ENCODE peak calls at places on chromosome 16, in nine cellular contexts. One of them, this sample, is unnamed.

GRCh38 chr16:30032083-30032819 is 1.2 kb upstream of the TLCD3B start:
- DNase-seq in mammary epithelial cell: peak; percentile 44
- DNase-seq in dermis microvascular lymphatic vessel endothelial cell: peak; percentile 45
- DNase-seq in KG1: peak; percentile 40
- DNase-seq in T1000: peak; percentile 46
- DNase-seq in fibroblast of villous mesenchyme: peak; percentile 67
- DNase-seq in activated gamma-delta T cell: no peak
- DNase-seq in fibroblast of the aortic adventitia: peak; percentile 80
- DNase-seq in sciatic nerve: no peak
- DNase-seq in this sample: peak; percentile 64

GRCh38 chr16:86517652-86518258 is 7.4 kb downstream of the FOXF1 start:
- DNase-seq in mammary epithelial cell: peak; percentile 27
- DNase-seq in dermis microvascular lymphatic vessel endothelial cell: peak; percentile 30
- DNase-seq in KG1: no peak
- DNase-seq in T1000: peak; percentile 21
- DNase-seq in fibroblast of villous mesenchyme: peak; percentile 87
- DNase-seq in activated gamma-delta T cell: no peak
- DNase-seq in fibroblast of the aortic adventitia: peak; percentile 68
- DNase-seq in sciatic nerve: peak; percentile 73
- DNase-seq in this sample: peak; percentile 91

GRCh38 chr16:3715430-3715829 is 1.9 kb downstream of the TRAP1 start:
- DNase-seq in mammary epithelial cell: no peak
- DNase-seq in dermis microvascular lymphatic vessel endothelial cell: no peak
- DNase-seq in KG1: no peak
- DNase-seq in T1000: no peak
- DNase-seq in fibroblast of villous mesenchyme: no peak
- DNase-seq in activated gamma-delta T cell: no peak
- DNase-seq in fibroblast of the aortic adventitia: no peak
- DNase-seq in sciatic nerve: no peak
- DNase-seq in this sample: no peak

GRCh38 chr16:19972111-19972510 is 87.5 kb upstream of the GPRC5B start:
- DNase-seq in mammary epithelial cell: peak; percentile 0
- DNase-seq in dermis microvascular lymphatic vessel endothelial cell: no peak
- DNase-seq in KG1: no peak
- DNase-seq in T1000: no peak
- DNase-seq in fibroblast of villous mesenchyme: no peak
- DNase-seq in activated gamma-delta T cell: no peak
- DNase-seq in fibroblast of the aortic adventitia: no peak
- DNase-seq in sciatic nerve: no peak
- DNase-seq in this sample: no peak

GRCh38 chr16:9495824-9496223 is 404.4 kb downstream of the HAPSTR1 start:
- DNase-seq in mammary epithelial cell: no peak
- DNase-seq in dermis microvascular lymphatic vessel endothelial cell: no peak
- DNase-seq in KG1: no peak
- DNase-seq in T1000: no peak
- DNase-seq in fibroblast of villous mesenchyme: no peak
- DNase-seq in activated gamma-delta T cell: no peak
- DNase-seq in fibroblast of the aortic adventitia: no peak
- DNase-seq in sciatic nerve: no peak
- DNase-seq in this sample: no peak

GRCh38 chr16:56329887-56330286 is 95.5 kb downstream of the AMFR start:
- DNase-seq in mammary epithelial cell: no peak
- DNase-seq in dermis microvascular lymphatic vessel endothelial cell: no peak
- DNase-seq in KG1: no peak
- DNase-seq in T1000: no peak
- DNase-seq in fibroblast of villous mesenchyme: no peak
- DNase-seq in activated gamma-delta T cell: no peak
- DNase-seq in fibroblast of the aortic adventitia: no peak
- DNase-seq in sciatic nerve: no peak
- DNase-seq in this sample: no peak

GRCh38 chr16:57128787-57129389 is 36.5 kb downstream of the CPNE2 start:
- DNase-seq in mammary epithelial cell: no peak
- DNase-seq in dermis microvascular lymphatic vessel endothelial cell: no peak
- DNase-seq in KG1: peak; percentile 44
- DNase-seq in T1000: no peak
- DNase-seq in fibroblast of villous mesenchyme: no peak
- DNase-seq in activated gamma-delta T cell: peak; percentile 21
- DNase-seq in fibroblast of the aortic adventitia: no peak
- DNase-seq in sciatic nerve: no peak
- DNase-seq in this sample: no peak

GRCh38 chr16:59013930-59014329 is 279.8 kb upstream of the GOT2 start:
- DNase-seq in mammary epithelial cell: no peak
- DNase-seq in dermis microvascular lymphatic vessel endothelial cell: no peak
- DNase-seq in KG1: no peak
- DNase-seq in T1000: no peak
- DNase-seq in fibroblast of villous mesenchyme: no peak
- DNase-seq in activated gamma-delta T cell: no peak
- DNase-seq in fibroblast of the aortic adventitia: no peak
- DNase-seq in sciatic nerve: no peak
- DNase-seq in this sample: no peak

GRCh38 chr16:50526796-50527195 is 21.4 kb upstream of the NKD1 start:
- DNase-seq in mammary epithelial cell: no peak
- DNase-seq in dermis microvascular lymphatic vessel endothelial cell: no peak
- DNase-seq in KG1: no peak
- DNase-seq in T1000: no peak
- DNase-seq in fibroblast of villous mesenchyme: no peak
- DNase-seq in activated gamma-delta T cell: no peak
- DNase-seq in fibroblast of the aortic adventitia: no peak
- DNase-seq in sciatic nerve: peak; percentile 10
- DNase-seq in this sample: no peak

GRCh38 chr16:10521681-10522274 is 58.6 kb downstream of the EMP2 start:
- DNase-seq in mammary epithelial cell: peak; percentile 45
- DNase-seq in dermis microvascular lymphatic vessel endothelial cell: peak; percentile 58
- DNase-seq in KG1: peak; percentile 26
- DNase-seq in T1000: no peak
- DNase-seq in fibroblast of villous mesenchyme: peak; percentile 75
- DNase-seq in activated gamma-delta T cell: no peak
- DNase-seq in fibroblast of the aortic adventitia: peak; percentile 81
- DNase-seq in sciatic nerve: peak; percentile 81
- DNase-seq in this sample: peak; percentile 60

GRCh38 chr16:81149614-81150013 is 53.4 kb upstream of the GCSH start:
- DNase-seq in mammary epithelial cell: no peak
- DNase-seq in dermis microvascular lymphatic vessel endothelial cell: no peak
- DNase-seq in KG1: no peak
- DNase-seq in T1000: no peak
- DNase-seq in fibroblast of villous mesenchyme: no peak
- DNase-seq in activated gamma-delta T cell: no peak
- DNase-seq in fibroblast of the aortic adventitia: no peak
- DNase-seq in sciatic nerve: no peak
- DNase-seq in this sample: no peak

GRCh38 chr16:27498916-27499658 is 50.6 kb downstream of the GTF3C1 start:
- DNase-seq in mammary epithelial cell: no peak
- DNase-seq in dermis microvascular lymphatic vessel endothelial cell: no peak
- DNase-seq in KG1: no peak
- DNase-seq in T1000: no peak
- DNase-seq in fibroblast of villous mesenchyme: no peak
- DNase-seq in activated gamma-delta T cell: no peak
- DNase-seq in fibroblast of the aortic adventitia: no peak
- DNase-seq in sciatic nerve: no peak
- DNase-seq in this sample: no peak

GRCh38 chr16:30185683-30186421 is 2.5 kb downstream of the CORO1A start:
- DNase-seq in mammary epithelial cell: no peak
- DNase-seq in dermis microvascular lymphatic vessel endothelial cell: no peak
- DNase-seq in KG1: peak; percentile 97
- DNase-seq in T1000: no peak
- DNase-seq in fibroblast of villous mesenchyme: no peak
- DNase-seq in activated gamma-delta T cell: peak; percentile 76
- DNase-seq in fibroblast of the aortic adventitia: no peak
- DNase-seq in sciatic nerve: no peak
- DNase-seq in this sample: no peak

GRCh38 chr16:72425571-72426341 is 253.8 kb upstream of the PMFBP1 start:
- DNase-seq in mammary epithelial cell: no peak
- DNase-seq in dermis microvascular lymphatic vessel endothelial cell: no peak
- DNase-seq in KG1: no peak
- DNase-seq in T1000: no peak
- DNase-seq in fibroblast of villous mesenchyme: no peak
- DNase-seq in activated gamma-delta T cell: no peak
- DNase-seq in fibroblast of the aortic adventitia: no peak
- DNase-seq in sciatic nerve: no peak
- DNase-seq in this sample: no peak

GRCh38 chr16:54931757-54932660 is 1.3 kb downstream of the IRX5 start:
- DNase-seq in mammary epithelial cell: peak; percentile 49
- DNase-seq in dermis microvascular lymphatic vessel endothelial cell: no peak
- DNase-seq in KG1: no peak
- DNase-seq in T1000: no peak
- DNase-seq in fibroblast of villous mesenchyme: no peak
- DNase-seq in activated gamma-delta T cell: no peak
- DNase-seq in fibroblast of the aortic adventitia: peak; percentile 43
- DNase-seq in sciatic nerve: no peak
- DNase-seq in this sample: peak; percentile 7

GRCh38 chr16:54985668-54986067 is 55.0 kb downstream of the IRX5 start:
- DNase-seq in mammary epithelial cell: no peak
- DNase-seq in dermis microvascular lymphatic vessel endothelial cell: no peak
- DNase-seq in KG1: no peak
- DNase-seq in T1000: no peak
- DNase-seq in fibroblast of villous mesenchyme: no peak
- DNase-seq in activated gamma-delta T cell: no peak
- DNase-seq in fibroblast of the aortic adventitia: no peak
- DNase-seq in sciatic nerve: no peak
- DNase-seq in this sample: no peak

GRCh38 chr16:49856741-49857330 is 924 bp upstream of the ZNF423 start:
- DNase-seq in mammary epithelial cell: peak; percentile 73
- DNase-seq in dermis microvascular lymphatic vessel endothelial cell: peak; percentile 71
- DNase-seq in KG1: no peak
- DNase-seq in T1000: peak; percentile 47
- DNase-seq in fibroblast of villous mesenchyme: peak; percentile 65
- DNase-seq in activated gamma-delta T cell: no peak
- DNase-seq in fibroblast of the aortic adventitia: peak; percentile 75
- DNase-seq in sciatic nerve: peak; percentile 85
- DNase-seq in this sample: peak; percentile 83

GRCh38 chr16:87465306-87465705 is 27.5 kb downstream of the ZCCHC14 start:
- DNase-seq in mammary epithelial cell: peak; percentile 84
- DNase-seq in dermis microvascular lymphatic vessel endothelial cell: peak; percentile 27
- DNase-seq in KG1: no peak
- DNase-seq in T1000: peak; percentile 32
- DNase-seq in fibroblast of villous mesenchyme: peak; percentile 97
- DNase-seq in activated gamma-delta T cell: no peak
- DNase-seq in fibroblast of the aortic adventitia: peak; percentile 93
- DNase-seq in sciatic nerve: peak; percentile 84
- DNase-seq in this sample: no peak

GRCh38 chr16:23535901-23536300 is 21.2 kb downstream of the EARS2 start:
- DNase-seq in mammary epithelial cell: peak; percentile 16
- DNase-seq in dermis microvascular lymphatic vessel endothelial cell: no peak
- DNase-seq in KG1: no peak
- DNase-seq in T1000: no peak
- DNase-seq in fibroblast of villous mesenchyme: no peak
- DNase-seq in activated gamma-delta T cell: no peak
- DNase-seq in fibroblast of the aortic adventitia: no peak
- DNase-seq in sciatic nerve: no peak
- DNase-seq in this sample: no peak

GRCh38 chr16:65068151-65068740 is 53.6 kb downstream of the CDH11 start:
- DNase-seq in mammary epithelial cell: no peak
- DNase-seq in dermis microvascular lymphatic vessel endothelial cell: no peak
- DNase-seq in KG1: no peak
- DNase-seq in T1000: no peak
- DNase-seq in fibroblast of villous mesenchyme: peak; percentile 88
- DNase-seq in activated gamma-delta T cell: no peak
- DNase-seq in fibroblast of the aortic adventitia: peak; percentile 74
- DNase-seq in sciatic nerve: no peak
- DNase-seq in this sample: no peak

GRCh38 chr16:87636050-87636684 is 33.9 kb downstream of the JPH3 start:
- DNase-seq in mammary epithelial cell: peak; percentile 69
- DNase-seq in dermis microvascular lymphatic vessel endothelial cell: peak; percentile 51
- DNase-seq in KG1: peak; percentile 77
- DNase-seq in T1000: peak; percentile 60
- DNase-seq in fibroblast of villous mesenchyme: peak; percentile 82
- DNase-seq in activated gamma-delta T cell: peak; percentile 49
- DNase-seq in fibroblast of the aortic adventitia: peak; percentile 78
- DNase-seq in sciatic nerve: peak; percentile 90
- DNase-seq in this sample: peak; percentile 75

GRCh38 chr16:89359296-89360147 is 130.8 kb downstream of the ANKRD11 start:
- DNase-seq in mammary epithelial cell: no peak
- DNase-seq in dermis microvascular lymphatic vessel endothelial cell: no peak
- DNase-seq in KG1: no peak
- DNase-seq in T1000: no peak
- DNase-seq in fibroblast of villous mesenchyme: no peak
- DNase-seq in activated gamma-delta T cell: no peak
- DNase-seq in fibroblast of the aortic adventitia: peak; percentile 36
- DNase-seq in sciatic nerve: no peak
- DNase-seq in this sample: no peak

GRCh38 chr16:11234884-11235702 is 20.9 kb downstream of the SOCS1 start:
- DNase-seq in mammary epithelial cell: no peak
- DNase-seq in dermis microvascular lymphatic vessel endothelial cell: no peak
- DNase-seq in KG1: no peak
- DNase-seq in T1000: no peak
- DNase-seq in fibroblast of villous mesenchyme: peak; percentile 64
- DNase-seq in activated gamma-delta T cell: no peak
- DNase-seq in fibroblast of the aortic adventitia: no peak
- DNase-seq in sciatic nerve: no peak
- DNase-seq in this sample: no peak

GRCh38 chr16:85984947-85985451 is 86.0 kb downstream of the IRF8 start:
- DNase-seq in mammary epithelial cell: no peak
- DNase-seq in dermis microvascular lymphatic vessel endothelial cell: no peak
- DNase-seq in KG1: no peak
- DNase-seq in T1000: no peak
- DNase-seq in fibroblast of villous mesenchyme: no peak
- DNase-seq in activated gamma-delta T cell: no peak
- DNase-seq in fibroblast of the aortic adventitia: no peak
- DNase-seq in sciatic nerve: peak; percentile 58
- DNase-seq in this sample: no peak

GRCh38 chr16:4371481-4372314 is at the start of gene VASN:
- DNase-seq in mammary epithelial cell: peak; percentile 44
- DNase-seq in dermis microvascular lymphatic vessel endothelial cell: peak; percentile 21
- DNase-seq in KG1: no peak
- DNase-seq in T1000: peak; percentile 83
- DNase-seq in fibroblast of villous mesenchyme: peak; percentile 83
- DNase-seq in activated gamma-delta T cell: peak; percentile 66
- DNase-seq in fibroblast of the aortic adventitia: peak; percentile 80
- DNase-seq in sciatic nerve: peak; percentile 94
- DNase-seq in this sample: peak; percentile 84